ENCODE peak calls at places on chromosomes 4 and X, in seven cellular contexts. Q is upper lobe of left lung, O is K562, C is A549, H is tibial nerve, A is lower leg skin, T is thyroid gland. F is an unnamed sample.

GRCh38 chr4:163693776-163694175 is 199.3 kb downstream of the TMA16 start:
- DNase-seq in Q (no peak), O (no peak), C (peak; percentile 17), H (no peak), A (no peak), T (no peak), F (no peak)

GRCh38 chrX:82648062-82648461 is 860.0 kb upstream of the POU3F4 start:
- DNase-seq in Q (no peak), O (no peak), C (peak; percentile 1), H (no peak), A (no peak), T (no peak), F (no peak)

GRCh38 chr4:110970642-110971041 is 347.8 kb upstream of the PITX2 start:
- DNase-seq in Q (no peak), O (no peak), C (peak; percentile 51), H (no peak), A (no peak), T (no peak), F (peak; percentile 2)

GRCh38 chr4:13912966-13913365 is 285.4 kb upstream of the BOD1L1 start:
- DNase-seq in Q (no peak), O (no peak), C (peak; percentile 32), H (no peak), A (no peak), T (no peak), F (no peak)

GRCh38 chr4:107930821-107931774 is at the start of gene CYP2U1:
- DNase-seq in Q (peak; percentile 97), O (peak; percentile 68), C (peak; percentile 68), H (peak; percentile 81), A (peak; percentile 78), T (peak; percentile 86), F (peak; percentile 65)

GRCh38 chr4:55125087-55125721 is at the start of gene KDR:
- DNase-seq in Q (peak; percentile 92), O (peak; percentile 13), C (no peak), H (no peak), A (no peak), T (peak; percentile 77), F (no peak)

GRCh38 chrX:24153175-24153795 is 3.8 kb downstream of the ZFX start:
- DNase-seq in Q (no peak), O (peak; percentile 21), C (peak; percentile 48), H (no peak), A (no peak), T (no peak), F (no peak)

GRCh38 chr4:2535386-2536192 is 858 bp upstream of the FAM193A start:
- DNase-seq in Q (peak; percentile 89), O (peak; percentile 38), C (peak; percentile 19), H (no peak), A (peak; percentile 27), T (peak; percentile 14), F (peak; percentile 37)

GRCh38 chr4:73864365-73864764 is 4.8 kb upstream of the CXCL1 start:
- DNase-seq in Q (no peak), O (peak; percentile 46), C (peak; percentile 23), H (no peak), A (no peak), T (peak; percentile 33), F (no peak)

GRCh38 chr4:532588-533317 is 33.7 kb downstream of the PIGG start:
- DNase-seq in Q (no peak), O (peak; percentile 74), C (peak; percentile 19), H (no peak), A (no peak), T (no peak), F (peak; percentile 55)

GRCh38 chr4:118224239-118224829 is 128.5 kb downstream of the PRSS12 start:
- DNase-seq in Q (no peak), O (peak; percentile 17), C (peak; percentile 52), H (no peak), A (no peak), T (no peak), F (no peak)

GRCh38 chr4:99723555-99724450 is 66.2 kb upstream of the C4orf54 start:
- DNase-seq in Q (no peak), O (peak; percentile 74), C (peak; percentile 68), H (no peak), A (peak; percentile 18), T (peak; percentile 91), F (peak; percentile 21)

GRCh38 chrX:12329476-12329875 is 191.2 kb downstream of the FRMPD4 start:
- DNase-seq in Q (no peak), O (no peak), C (no peak), H (no peak), A (no peak), T (no peak), F (no peak)

GRCh38 chr4:170193496-170193895 is 103.7 kb upstream of the AADAT start:
- DNase-seq in Q (no peak), O (no peak), C (no peak), H (no peak), A (no peak), T (no peak), F (no peak)

GRCh38 chrX:147376601-147377387 is 534.9 kb upstream of the FMR1 start:
- DNase-seq in Q (no peak), O (no peak), C (no peak), H (no peak), A (no peak), T (no peak), F (no peak)

GRCh38 chr4:173167793-173168395 is 717 bp upstream of the GALNT7 start:
- DNase-seq in Q (peak; percentile 85), O (peak; percentile 56), C (peak; percentile 67), H (no peak), A (no peak), T (peak; percentile 52), F (no peak)

GRCh38 chr4:140691369-140691768 is 64.8 kb downstream of the TBC1D9 start:
- DNase-seq in Q (no peak), O (no peak), C (peak; percentile 42), H (no peak), A (peak; percentile 36), T (peak; percentile 3), F (no peak)

GRCh38 chr4:83358410-83358809 is 23.8 kb upstream of the HPSE start:
- DNase-seq in Q (no peak), O (no peak), C (peak; percentile 37), H (no peak), A (no peak), T (no peak), F (peak; percentile 35)

GRCh38 chrX:16239211-16239610 is 71.9 kb downstream of the MAGEB17 start:
- DNase-seq in Q (no peak), O (no peak), C (peak; percentile 29), H (no peak), A (no peak), T (peak; percentile 1), F (peak; percentile 10)

GRCh38 chr4:3797831-3798500 is 31.8 kb downstream of the ADRA2C start:
- DNase-seq in Q (peak; percentile 54), O (no peak), C (no peak), H (no peak), A (no peak), T (peak; percentile 68), F (no peak)

GRCh38 chr4:90958256-90958895 is 831.2 kb downstream of the CCSER1 start:
- DNase-seq in Q (no peak), O (no peak), C (peak; percentile 19), H (no peak), A (no peak), T (no peak), F (no peak)

GRCh38 chr4:139828966-139829662 is 163.5 kb downstream of the MGST2 start:
- DNase-seq in Q (no peak), O (no peak), C (no peak), H (no peak), A (no peak), T (no peak), F (no peak)

GRCh38 chr4:14178421-14178820 is 550.9 kb upstream of the BOD1L1 start:
- DNase-seq in Q (no peak), O (no peak), C (peak; percentile 17), H (no peak), A (no peak), T (no peak), F (no peak)

GRCh38 chr4:176425035-176425434 is 105.3 kb downstream of the SPCS3 start:
- DNase-seq in Q (no peak), O (no peak), C (no peak), H (no peak), A (no peak), T (no peak), F (no peak)

GRCh38 chrX:153970398-153971123 is 1.1 kb downstream of the HCFC1 start:
- DNase-seq in Q (peak; percentile 82), O (peak; percentile 69), C (peak; percentile 76), H (no peak), A (no peak), T (peak; percentile 27), F (no peak)

GRCh38 chr4:80206111-80206510 is 8.8 kb downstream of the PRDM8 start:
- DNase-seq in Q (no peak), O (no peak), C (no peak), H (no peak), A (no peak), T (no peak), F (no peak)
- TF ChIP-seq POLR2A in Q (no peak), O (no peak), C (no peak), H (no peak), A (no peak), T (no peak), F (no peak)

DNA sequence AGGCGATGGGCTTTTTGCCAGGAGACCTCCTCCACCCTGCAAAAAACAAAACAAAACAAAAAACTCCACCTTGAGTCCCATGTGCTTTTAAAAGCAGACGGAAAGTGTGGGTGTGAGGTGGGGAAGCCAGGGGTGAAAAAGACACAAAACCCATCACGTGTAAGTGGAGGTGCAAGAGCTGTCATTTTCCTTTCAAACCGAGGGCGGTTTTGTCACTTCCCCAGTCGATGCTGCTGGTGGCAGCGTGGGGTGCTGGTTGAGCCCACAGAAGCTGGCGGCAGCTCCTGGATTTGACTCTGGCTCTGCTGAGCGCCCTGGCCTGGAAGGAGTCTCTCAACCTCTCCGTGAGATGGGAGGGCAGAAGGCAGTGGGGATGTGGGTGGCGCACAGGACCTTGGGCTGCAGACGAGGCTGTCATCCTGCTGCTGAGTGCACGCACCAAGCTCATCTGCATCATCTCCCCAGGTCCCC is 110.0 kb downstream of the PSAPL1 start:
- DNase-seq in Q (no peak), O (no peak), C (no peak), H (no peak), A (no peak), T (peak; percentile 38), F (no peak)
- TF ChIP-seq POLR2A in Q (no peak), O (no peak), C (no peak), H (no peak), A (no peak), T (no peak), F (no peak)

DNA sequence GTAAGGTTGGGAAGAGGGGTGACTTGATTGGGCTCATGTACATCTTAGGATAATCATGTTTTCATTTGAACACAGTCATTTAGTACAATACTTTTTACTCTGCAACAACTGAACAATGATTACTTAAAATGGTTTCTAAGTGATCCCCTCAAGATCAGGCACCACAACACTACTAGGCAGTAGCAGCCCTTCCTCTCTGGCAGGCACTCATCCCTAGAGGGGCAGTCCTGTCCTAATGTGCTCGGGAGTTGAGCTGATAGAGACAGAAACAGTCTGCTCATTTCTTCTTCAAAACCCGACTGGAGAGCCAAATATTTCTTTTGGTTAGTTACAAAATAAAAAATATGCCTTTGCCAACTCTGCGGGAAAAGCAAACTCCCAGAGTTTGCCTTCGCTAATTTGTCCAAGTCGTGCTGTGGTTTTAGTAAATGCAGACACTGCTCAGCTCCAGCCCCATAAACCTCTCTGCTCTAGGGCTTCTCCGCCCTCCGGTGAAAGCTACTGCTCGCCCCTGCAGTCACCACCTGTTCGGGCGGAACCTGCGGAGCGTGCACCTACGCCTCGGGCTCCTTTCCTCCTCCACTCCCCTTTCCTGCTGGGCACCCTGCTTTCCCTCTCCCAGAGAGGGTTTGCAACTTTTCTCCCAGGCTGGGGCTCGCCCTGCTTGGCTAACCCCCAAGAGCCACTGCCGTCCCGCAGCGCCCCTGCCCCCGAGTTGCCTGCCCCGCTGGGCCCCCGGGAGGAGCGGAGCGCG is 524 bp upstream of the NPNT start:
- DNase-seq in Q (no peak), O (no peak), C (no peak), H (no peak), A (no peak), T (peak; percentile 86), F (no peak)
- TF ChIP-seq POLR2A in Q (no peak), O (no peak), C (no peak), H (no peak), A (no peak), T (no peak), F (no peak)

GRCh38 chrX:52261463-52262194 is 76.9 kb downstream of the MAGED4 start:
- DNase-seq in Q (peak; percentile 89), O (peak; percentile 60), C (peak; percentile 86), H (peak; percentile 81), A (peak; percentile 88), T (peak; percentile 91), F (peak; percentile 8)
- TF ChIP-seq POLR2A in Q (no peak), O (no peak), C (peak; percentile 84), H (peak; percentile 65), A (no peak), T (no peak), F (peak; percentile 60)

F was measured in H54.